ENCODE peak calls at places on chromosomes 6 and 20, in eight cellular contexts. A is amygdala; V is esophagus squamous epithelium; R is GM19239; Y is B cell; D is activated effector memory CD4-positive, alpha-beta T cell treated with anti-CD3 and anti-CD28 coated beads, Interleukin-2, amount 50 U/mL, for 16 hours; Q is stimulated activated CD8-positive, alpha-beta memory T cell treated with anti-CD3 and anti-CD28 coated beads, Interleukin-12 subunit alpha, Interleukin-12 subunit beta, amount 100 ng/mL, for 4 hours; K is endothelial cell. Z is an unnamed sample.

GRCh38 chr20:21134883-21135493 is 9.1 kb downstream of the KIZ start:
- DNase-seq in A (no peak), V (no peak), R (no peak), Y (no peak), D (no peak), Q (no peak), K (no peak), Z (no peak)

GRCh38 chr6:12576389-12576788 is 140.2 kb upstream of the PHACTR1 start:
- DNase-seq in A (no peak), V (no peak), R (no peak), Y (no peak), D (no peak), Q (no peak), K (no peak), Z (no peak)

GRCh38 chr20:57223648-57224489 is 42.6 kb downstream of the BMP7 start:
- DNase-seq in A (no peak), V (no peak), R (no peak), Y (no peak), D (no peak), Q (no peak), K (no peak), Z (no peak)

GRCh38 chr6:140773276-140773675 is 1359.4 kb upstream of the GJE1 start:
- DNase-seq in A (no peak), V (no peak), R (no peak), Y (no peak), D (no peak), Q (no peak), K (no peak), Z (no peak)

GRCh38 chr20:9510926-9511325 is 3.5 kb upstream of the LAMP5 start:
- DNase-seq in A (no peak), V (no peak), R (no peak), Y (no peak), D (no peak), Q (no peak), K (no peak), Z (no peak)

GRCh38 chr6:38453302-38453701 is 186.4 kb downstream of the BTBD9 start:
- DNase-seq in A (no peak), V (no peak), R (no peak), Y (no peak), D (no peak), Q (no peak), K (no peak), Z (no peak)

GRCh38 chr6:35128496-35128895 is 12.6 kb downstream of the TCP11 start:
- DNase-seq in A (no peak), V (no peak), R (no peak), Y (no peak), D (no peak), Q (no peak), K (no peak), Z (no peak)

GRCh38 chr6:158020272-158020711 is 38.6 kb downstream of the SYNJ2 start:
- DNase-seq in A (no peak), V (no peak), R (no peak), Y (no peak), D (peak), Q (no peak), K (no peak), Z (no peak)

GRCh38 chr20:47370850-47371782 is 14.6 kb upstream of the ZMYND8 start:
- DNase-seq in A (no peak), V (no peak), R (no peak), Y (no peak), D (no peak), Q (no peak), K (no peak), Z (no peak)

GRCh38 chr6:15473741-15474161 is 189.1 kb downstream of the DTNBP1 start:
- DNase-seq in A (no peak), V (no peak), R (no peak), Y (no peak), D (no peak), Q (no peak), K (no peak), Z (no peak)

GRCh38 chr6:126069457-126069856 is 83.1 kb downstream of the TRMT11 start:
- DNase-seq in A (no peak), V (no peak), R (no peak), Y (no peak), D (no peak), Q (no peak), K (no peak), Z (no peak)

GRCh38 chr20:1535420-1536175 is 21.9 kb downstream of the SIRPD start:
- DNase-seq in A (no peak), V (no peak), R (peak), Y (peak), D (no peak), Q (no peak), K (no peak), Z (peak)

GRCh38 chr6:17962436-17963031 is 24.9 kb downstream of the KIF13A start:
- DNase-seq in A (no peak), V (no peak), R (no peak), Y (no peak), D (no peak), Q (no peak), K (no peak), Z (no peak)

GRCh38 chr6:89117285-89118108 is at the start of gene SRSF12:
- DNase-seq in A (peak), V (no peak), R (peak), Y (peak), D (peak), Q (peak), K (peak), Z (no peak)

GRCh38 chr20:34943808-34944568 is 11.6 kb downstream of the GSS start:
- DNase-seq in A (no peak), V (no peak), R (no peak), Y (no peak), D (no peak), Q (no peak), K (no peak), Z (no peak)

GRCh38 chr20:38136421-38137245 is 28.4 kb downstream of the TGM2 start:
- DNase-seq in A (no peak), V (no peak), R (no peak), Y (no peak), D (no peak), Q (no peak), K (no peak), Z (no peak)

GRCh38 chr6:159090530-159091306 is 45.9 kb upstream of the TAGAP start:
- DNase-seq in A (no peak), V (no peak), R (no peak), Y (no peak), D (no peak), Q (no peak), K (no peak), Z (no peak)

GRCh38 chr20:32966382-32966781 is 37.9 kb downstream of the SUN5 start:
- DNase-seq in A (no peak), V (no peak), R (no peak), Y (no peak), D (no peak), Q (no peak), K (no peak), Z (no peak)